ENCODE peak calls at places on chromosomes 6 and 20, in five cellular contexts. H is SK-N-SH, W is H1, A is fibroblast of lung, R is neural progenitor cell. O is an unnamed sample. For H3K9me3, the result is how much of the 10 kb centered on the place peaks cover.

GRCh38 chr20:43972051-43972450 is 57.4 kb downstream of the TOX2 start:
- DNase-seq in A (no peak), W (no peak), R (no peak), H (no peak), O (no peak)

GRCh38 chr6:34475167-34476047 is 9.5 kb downstream of the PACSIN1 start:
- DNase-seq in H (no peak), W (no peak), A (no peak), R (no peak), O (no peak)

GRCh38 chr6:155100087-155100486 is 105.0 kb downstream of the TIAM2 start:
- DNase-seq in H (no peak), R (no peak), W (no peak), A (no peak), O (no peak)

GRCh38 chr6:38450717-38451116 is 189.0 kb downstream of the BTBD9 start:
- DNase-seq in A (no peak), W (no peak), H (no peak), R (no peak), O (no peak)

GRCh38 chr6:148616811-148617210 is 130.0 kb upstream of the UST start:
- DNase-seq in W (no peak), H (no peak), R (no peak), A (peak), O (peak)

GRCh38 chr6:160790028-160790792 is 88.2 kb downstream of the PLG start:
- DNase-seq in A (no peak), H (no peak), W (peak), R (peak), O (no peak)

GRCh38 chr6:151056230-151056907 is 183.4 kb upstream of the AKAP12 start:
- DNase-seq in H (no peak), R (no peak), W (no peak), A (no peak), O (no peak)

GRCh38 chr6:72968704-72969103 is 256.6 kb downstream of the KHDC1L start:
- DNase-seq in W (no peak), H (no peak), A (no peak), R (no peak), O (peak)

GRCh38 chr6:130381459-130382380 is 15.9 kb downstream of the TMEM200A start:
- DNase-seq in W (no peak), R (no peak), H (no peak), A (no peak), O (no peak)

GRCh38 chr6:30520480-30520992 is 31.2 kb downstream of the HLA-E start:
- DNase-seq in H (no peak), W (no peak), R (no peak), A (no peak), O (peak)

GRCh38 chr6:118860880-118861279 is 33.1 kb upstream of the ASF1A start:
- DNase-seq in W (no peak), H (no peak), A (no peak), R (no peak), O (no peak)

DNA sequence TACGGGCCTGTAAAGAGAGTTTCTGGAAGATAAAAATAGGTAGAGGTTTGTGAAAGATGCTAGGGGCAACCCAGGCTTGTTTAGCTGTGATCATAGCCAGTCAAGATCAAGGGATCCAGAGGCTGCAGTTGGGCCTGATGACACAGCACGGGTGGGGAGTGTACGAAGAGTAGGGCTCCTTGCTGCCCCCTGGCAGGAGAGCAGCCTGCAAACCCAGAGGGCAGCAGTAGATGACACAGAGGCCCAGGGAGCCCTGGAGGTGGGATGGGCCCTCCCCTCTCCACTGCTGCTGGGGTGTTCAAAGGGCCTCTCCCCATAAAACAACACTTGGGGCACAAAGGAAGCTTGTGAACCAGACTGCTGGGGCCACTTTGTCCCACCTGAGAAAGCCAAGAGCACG is 47.2 kb downstream of the VEGFA start:
- DNase-seq in R (peak), A (peak), W (peak), H (no peak), O (peak)
- TF ChIP-seq CTCF in R (peak), A (peak), W (peak), H (peak), O (peak)

DNA sequence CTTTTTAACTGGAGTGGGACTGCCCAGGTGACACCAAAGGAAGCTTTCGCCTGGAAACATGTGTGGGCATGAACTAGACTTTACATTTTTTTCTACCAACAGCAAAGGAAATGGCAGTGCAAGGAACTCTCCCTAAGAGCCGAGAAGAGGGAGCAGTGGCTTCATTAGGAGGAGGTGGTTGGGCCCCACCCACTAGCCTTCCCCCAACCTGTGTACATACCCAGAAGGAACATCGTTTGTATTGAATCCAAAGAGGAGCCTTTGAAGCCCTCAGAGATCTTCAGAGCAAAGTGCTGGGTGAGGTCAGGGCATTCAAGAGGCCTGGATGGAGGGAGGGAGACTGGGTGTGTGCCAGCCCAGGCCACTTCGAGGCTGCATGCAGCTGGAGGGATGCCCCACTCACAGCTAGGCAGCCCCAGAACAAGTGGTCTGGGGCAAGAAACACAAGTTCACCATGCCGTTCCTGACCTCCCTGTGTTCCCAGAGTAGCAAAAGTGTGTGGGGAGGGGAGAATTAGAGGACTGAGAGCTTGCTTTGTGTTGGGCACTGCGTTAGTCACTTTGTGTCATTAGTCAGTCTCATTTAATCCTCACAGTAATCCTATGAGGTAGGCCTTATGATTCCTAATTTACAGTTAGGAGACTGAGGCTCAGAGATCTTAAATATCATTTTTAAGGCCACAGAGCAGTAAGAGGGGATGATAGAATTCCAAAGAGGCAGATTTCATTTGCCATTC is 191.6 kb upstream of the SUPT3H start:
- DNase-seq in H (no peak), W (no peak), A (no peak), R (peak), O (no peak)
- H3K4me2 ChIP-seq in H (no peak), W (no peak), A (no peak), R (no peak), O (no peak)

GRCh38 chr6:124676033-124676432 is 286.2 kb upstream of the RNF217 start:
- DNase-seq in H (no peak), A (peak), W (no peak), R (no peak), O (no peak)

GRCh38 chr6:124669713-124670480 is 292.3 kb upstream of the RNF217 start:
- DNase-seq in R (no peak), H (no peak), A (no peak), W (no peak), O (no peak)

GRCh38 chr6:124670801-124671200 is 291.4 kb upstream of the RNF217 start:
- DNase-seq in W (no peak), A (no peak), H (no peak), R (no peak), O (no peak)

GRCh38 chr6:124677874-124678273 is 284.4 kb upstream of the RNF217 start:
- DNase-seq in R (no peak), A (no peak), W (no peak), H (no peak), O (no peak)

DNA sequence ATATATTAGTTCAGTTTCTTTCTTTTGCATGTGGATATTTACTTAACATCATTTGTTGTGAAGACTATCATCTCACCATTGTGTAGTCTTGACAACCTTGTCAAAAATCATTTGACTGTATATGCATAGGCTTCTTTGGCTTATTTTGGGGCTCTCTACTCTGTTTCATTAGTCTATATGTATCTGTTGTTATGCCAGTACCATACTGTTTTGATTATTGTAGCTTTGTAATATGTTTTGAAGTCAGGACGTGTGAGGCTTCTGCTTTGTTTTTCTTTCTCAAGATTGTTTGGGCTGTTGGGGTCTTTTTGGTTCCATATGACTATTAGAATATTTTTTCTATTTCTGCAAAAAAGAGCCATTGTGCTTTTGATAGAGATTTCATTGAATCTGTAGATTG is 288.2 kb upstream of the RNF217 start:
- DNase-seq in R (no peak), A (no peak), W (no peak), H (no peak), O (no peak)
- H3K9me3 ChIP-seq in R (under half), A (under half), W (under half), H (under half), O (under half)

DNA sequence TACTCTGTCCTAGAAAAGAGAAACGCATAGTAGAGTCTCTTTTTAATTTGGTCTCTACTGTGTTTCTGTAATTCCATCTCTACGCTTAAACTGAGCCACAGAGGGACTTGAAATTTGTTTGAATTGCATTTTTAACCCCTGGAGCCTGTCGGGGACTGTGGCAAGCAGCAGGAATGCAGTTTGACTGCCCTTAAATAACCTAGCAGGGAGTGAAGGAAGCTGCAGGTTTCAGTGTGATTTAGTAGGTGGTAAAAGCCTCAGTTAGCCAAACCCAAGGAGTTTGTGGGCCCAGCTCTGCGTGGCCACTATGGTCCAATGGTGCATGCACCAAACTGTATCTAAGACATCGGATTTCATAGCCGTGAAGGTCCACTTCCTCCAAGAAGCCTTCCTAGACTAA is 70.3 kb upstream of the MC3R start:
- DNase-seq in H (no peak), R (no peak), A (no peak), W (no peak), O (no peak)
- TF ChIP-seq CTCF in H (no peak), R (no peak), A (no peak), W (no peak), O (no peak)

GRCh38 chr6:168440520-168441433 is at the start of gene SMOC2:
- DNase-seq in R (peak), W (no peak), H (peak), A (no peak), O (no peak)

GRCh38 chr6:168437751-168438150 is 3.2 kb upstream of the SMOC2 start:
- DNase-seq in R (no peak), H (no peak), W (no peak), A (no peak), O (no peak)

GRCh38 chr6:168442646-168443045 is 1.7 kb downstream of the SMOC2 start:
- DNase-seq in R (peak), A (no peak), W (no peak), H (no peak), O (no peak)

GRCh38 chr6:168439791-168440491 is 1.0 kb upstream of the SMOC2 start:
- DNase-seq in R (no peak), H (no peak), W (no peak), A (no peak), O (no peak)

GRCh38 chr6:168441434-168442391 is 729 bp downstream of the SMOC2 start:
- DNase-seq in A (no peak), H (peak), R (peak), W (no peak), O (no peak)
- H3K4me2 ChIP-seq in A (no peak), H (no peak), R (peak), W (peak), O (no peak)

DNA sequence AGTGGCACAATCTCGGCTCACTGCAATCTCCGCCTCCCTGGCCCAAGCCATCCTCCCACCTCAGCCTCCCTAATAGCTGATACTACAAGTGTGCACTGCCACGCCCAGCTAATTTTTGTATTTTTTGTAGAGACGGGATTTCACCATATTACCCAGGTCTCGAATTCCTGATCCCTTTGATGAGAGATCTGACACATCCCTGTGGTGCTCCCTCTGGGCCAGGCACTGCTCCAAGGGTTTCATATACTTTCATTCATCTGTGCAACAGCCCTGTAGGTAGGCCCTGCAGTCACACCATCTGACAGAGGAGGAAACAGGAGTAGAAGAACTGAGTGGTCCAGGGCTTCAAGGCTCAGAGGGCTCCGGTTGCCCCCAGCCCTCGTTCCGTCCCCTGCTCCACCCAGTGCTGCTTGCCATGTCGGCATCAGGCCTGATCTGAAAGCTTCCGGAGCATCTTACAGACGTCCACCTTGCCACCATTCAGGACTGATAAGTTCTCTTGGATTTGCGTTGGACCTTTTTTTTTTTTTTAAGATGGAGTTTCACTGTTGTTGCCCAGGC is 3.3 kb downstream of the ZGPAT start:
- DNase-seq in W (no peak), R (no peak), A (no peak), H (no peak), O (no peak)
- H3K9me3 ChIP-seq in W (under half), R (under half), A (under half), H (under half), O (under half)

DNA sequence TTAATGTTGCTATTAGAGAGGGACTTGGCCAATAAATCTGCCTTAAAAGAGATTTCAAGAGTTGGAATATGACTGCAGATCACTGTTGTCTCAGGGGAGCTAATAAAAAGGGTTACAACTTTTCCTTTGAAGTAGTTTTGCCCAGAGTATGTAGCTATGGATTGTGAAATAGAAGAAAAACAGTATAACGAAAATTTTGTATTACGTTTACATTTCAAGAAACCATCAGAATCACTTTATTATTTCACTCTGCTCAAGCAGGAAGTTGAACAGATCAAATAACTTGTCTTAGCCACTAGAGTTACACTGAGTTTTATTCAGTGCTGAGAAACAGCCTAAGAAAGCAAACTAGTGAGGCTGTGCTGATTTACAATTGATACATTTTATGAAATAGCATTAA is 3.0 kb upstream of the ZSCAN26 start:
- DNase-seq in W (no peak), A (peak), R (no peak), H (no peak), O (no peak)
- TF ChIP-seq CTCF in W (no peak), A (no peak), R (no peak), H (no peak), O (no peak)

GRCh38 chr6:159125977-159126376 is 43.2 kb upstream of the FNDC1 start:
- DNase-seq in H (peak), R (no peak), W (no peak), A (no peak), O (no peak)
- H3K4me2 ChIP-seq in H (no peak), R (no peak), W (no peak), A (no peak), O (no peak)

GRCh38 chr6:140192018-140192417 is 817.6 kb upstream of the CITED2 start:
- DNase-seq in A (no peak), W (no peak), R (no peak), H (no peak), O (no peak)

DNA sequence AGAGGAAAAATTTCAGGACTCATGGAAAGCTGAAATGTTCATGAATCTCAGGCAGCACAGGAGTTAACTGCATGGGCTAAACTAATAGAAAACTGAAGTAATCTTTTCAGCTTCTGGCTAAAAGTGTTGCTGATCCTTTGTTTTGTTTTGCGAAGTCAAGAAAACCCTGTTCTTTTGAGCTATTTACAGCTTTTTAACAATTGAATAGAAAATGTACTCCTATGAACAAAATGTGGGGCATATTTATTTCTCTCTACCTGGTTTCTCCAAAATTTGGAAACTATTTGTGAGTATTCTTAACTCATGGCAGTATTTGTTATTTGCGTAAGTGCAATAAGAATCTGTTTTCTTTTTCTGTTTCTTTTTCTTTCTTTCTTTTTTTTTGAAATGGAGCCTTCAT is 818.8 kb upstream of the CITED2 start:
- DNase-seq in R (no peak), A (peak), H (no peak), W (no peak), O (no peak)
- H3K9me3 ChIP-seq in R (under half), A (under half), H (under half), W (under half), O (under half)

O was measured in PC-3.